ENCODE peak calls at places on chromosomes 13 and 19, in six cellular contexts. Z is IMR-90, O is H9, T is neuronal stem cell, R is H1, Q is trophoblast cell. L is an unnamed sample.

GRCh38 chr13:110018009-110018408 is 231.6 kb upstream of the IRS2 start:
- DNase-seq in Z (peak), R (no peak), Q (no peak), T (no peak), O (no peak), L (no peak)

GRCh38 chr13:113999618-113999910 is 25.7 kb upstream of the C13orf46 start:
- DNase-seq in Z (no peak), T (no peak), Q (no peak), O (no peak), R (no peak), L (no peak)

GRCh38 chr19:38557205-38557799 is 60.5 kb downstream of the MAP4K1 start:
- DNase-seq in Q (no peak), R (no peak), O (no peak), T (no peak), Z (no peak), L (no peak)

GRCh38 chr13:82758056-82758455 is 1124.2 kb downstream of the SLITRK1 start:
- DNase-seq in R (peak), O (peak), T (no peak), Z (peak), Q (peak), L (no peak)

GRCh38 chr19:41701401-41702075 is 6.9 kb upstream of the CEACAM5 start:
- DNase-seq in R (no peak), Q (no peak), T (no peak), Z (no peak), O (peak), L (no peak)

GRCh38 chr19:9673912-9674668 is 810 bp downstream of the ZNF562 start:
- DNase-seq in O (no peak), T (no peak), R (no peak), Q (peak), Z (peak), L (peak)

GRCh38 chr19:53177986-53178385 is 15.2 kb downstream of the ZNF665 start:
- DNase-seq in T (no peak), Z (no peak), R (no peak), O (no peak), Q (no peak), L (no peak)

GRCh38 chr19:14248578-14249011 is 42.6 kb upstream of the ADGRL1 start:
- DNase-seq in T (peak), Z (no peak), Q (no peak), O (peak), R (no peak), L (peak)

GRCh38 chr19:48006762-48007161 is 12.3 kb downstream of the ELSPBP1 start:
- DNase-seq in Z (no peak), T (no peak), R (peak), O (peak), Q (no peak), L (no peak)

GRCh38 chr13:111422352-111422751 is 101.9 kb downstream of the TEX29 start:
- DNase-seq in O (no peak), Z (no peak), R (no peak), T (no peak), Q (no peak), L (no peak)

GRCh38 chr13:42612021-42612765 is 38.2 kb downstream of the TNFSF11 start:
- DNase-seq in Z (no peak), O (no peak), T (no peak), Q (no peak), R (no peak), L (no peak)

GRCh38 chr13:50650936-50651638 is 192.4 kb downstream of the DLEU7 start:
- DNase-seq in Z (peak), R (no peak), O (no peak), T (no peak), Q (no peak), L (peak)

GRCh38 chr13:111790621-111791020 is 276.3 kb upstream of the SOX1 start:
- DNase-seq in Z (no peak), Q (no peak), O (no peak), T (no peak), R (peak), L (no peak)

GRCh38 chr13:68748038-68748437 is 1359.6 kb upstream of the ATXN8OS start:
- DNase-seq in Q (no peak), O (no peak), Z (no peak), R (no peak), T (no peak), L (no peak)

GRCh38 chr13:100131863-100132574 is 43.1 kb downstream of the PCCA start:
- DNase-seq in R (no peak), T (no peak), Z (peak), Q (peak), O (no peak), L (peak)

GRCh38 chr19:30116984-30117555 is 175.0 kb downstream of the URI1 start:
- DNase-seq in Z (no peak), Q (no peak), O (no peak), T (no peak), R (no peak), L (no peak)

GRCh38 chr13:53060840-53061485 is 32.4 kb downstream of the OLFM4 start:
- DNase-seq in Q (no peak), O (no peak), R (no peak), Z (no peak), T (no peak), L (no peak)

GRCh38 chr19:38417544-38418506 is 8.2 kb downstream of the RASGRP4 start:
- DNase-seq in O (peak), Q (peak), R (peak), T (peak), Z (no peak), L (peak)

GRCh38 chr13:104318121-104318520 is 1251.9 kb upstream of the SLC10A2 start:
- DNase-seq in T (no peak), R (no peak), Q (no peak), Z (peak), O (no peak), L (peak)

GRCh38 chr19:51861870-51862622 is 25.7 kb downstream of the ZNF577 start:
- DNase-seq in Q (no peak), T (no peak), O (no peak), Z (no peak), R (no peak), L (no peak)

GRCh38 chr13:24083722-24084421 is 76.6 kb upstream of the SPATA13 start:
- DNase-seq in R (no peak), T (peak), Q (peak), Z (no peak), O (no peak), L (no peak)

GRCh38 chr19:34961775-34962174 is 2.3 kb downstream of the ZNF792 start:
- DNase-seq in T (no peak), Q (no peak), Z (no peak), R (no peak), O (no peak), L (no peak)

GRCh38 chr13:36814465-36814864 is 4.6 kb upstream of the RFXAP start:
- DNase-seq in Q (no peak), Z (no peak), T (no peak), O (no peak), R (no peak), L (peak)

GRCh38 chr19:39413903-39414608 is 1.6 kb downstream of the PLEKHG2 start:
- DNase-seq in O (no peak), Q (no peak), Z (peak), R (peak), T (no peak), L (peak)

GRCh38 chr13:109412232-109412935 is 374.0 kb downstream of the IRS2 start:
- DNase-seq in Z (peak), O (peak), R (peak), Q (peak), T (peak), L (peak)

GRCh38 chr13:106942558-106942957 is 374.6 kb upstream of the ARGLU1 start:
- DNase-seq in O (no peak), R (no peak), Q (no peak), T (no peak), Z (no peak), L (no peak)

GRCh38 chr13:110445722-110446569 is 115.6 kb downstream of the RAB20 start:
- DNase-seq in Z (peak), T (no peak), R (no peak), Q (no peak), O (no peak), L (no peak)

GRCh38 chr19:55484571-55485438 is at the start of gene NAT14:
- DNase-seq in O (peak), T (peak), R (peak), Q (peak), Z (peak), L (peak)

GRCh38 chr19:16116067-16116466 is 4.4 kb downstream of the RAB8A start:
- DNase-seq in R (no peak), O (no peak), T (no peak), Z (no peak), Q (peak), L (no peak)

GRCh38 chr19:42092350-42092749 is 16.4 kb downstream of the ZNF574 start:
- DNase-seq in O (peak), R (peak), Q (no peak), Z (no peak), T (no peak), L (no peak)

GRCh38 chr13:20435616-20436368 is 89.9 kb downstream of the CRYL1 start:
- DNase-seq in Z (no peak), O (peak), R (no peak), Q (no peak), T (no peak), L (no peak)

GRCh38 chr19:54967611-54968010 is 1.4 kb downstream of the NLRP2 start:
- DNase-seq in O (no peak), T (no peak), Z (no peak), R (no peak), Q (no peak), L (no peak)

GRCh38 chr13:106036870-106037269 is 498.6 kb downstream of the EFNB2 start:
- DNase-seq in T (no peak), Q (peak), R (peak), O (peak), Z (no peak), L (no peak)

GRCh38 chr13:21389124-21389523 is 70.0 kb downstream of the ZDHHC20 start:
- DNase-seq in O (no peak), Z (no peak), T (no peak), R (no peak), Q (no peak), L (no peak)

GRCh38 chr19:11710313-11710712 is 28.4 kb downstream of the ZNF823 start:
- DNase-seq in T (no peak), Z (no peak), O (no peak), R (no peak), Q (peak), L (no peak)
- H4K91ac ChIP-seq in T (no peak), Z (no peak), O (no peak), R (no peak), Q (no peak), L (no peak)

DNA sequence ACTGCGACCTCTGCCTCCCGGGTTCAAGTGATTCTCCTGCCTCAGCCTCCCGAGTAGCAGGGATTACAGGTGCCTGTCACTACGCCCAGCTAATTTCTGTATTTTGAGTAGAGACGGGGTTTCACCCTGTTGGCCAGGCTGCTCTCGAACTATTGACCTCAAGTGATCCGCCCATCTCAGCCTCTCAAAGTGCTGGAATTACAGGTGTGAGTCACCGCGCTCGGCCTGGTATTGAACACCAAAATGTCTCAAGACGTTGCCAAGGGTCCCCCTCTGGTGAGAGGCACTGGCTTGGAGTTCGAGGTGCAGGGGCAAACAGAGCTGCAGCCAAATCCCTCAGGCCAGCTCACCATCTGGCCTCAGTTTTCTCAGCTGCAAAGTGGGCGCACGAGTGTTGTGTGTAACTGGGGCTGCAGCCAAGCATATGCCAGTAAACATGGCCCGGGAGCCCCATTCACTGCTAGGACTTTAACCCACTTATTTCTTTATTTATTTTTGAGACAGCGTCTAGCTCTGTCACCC is 8.0 kb downstream of the TJP3 start:
- DNase-seq in Z (no peak), Q (no peak), T (no peak), O (no peak), R (no peak), L (no peak)
- H3K14ac ChIP-seq in Z (no peak), Q (no peak), T (no peak), O (no peak), R (no peak), L (no peak)

DNA sequence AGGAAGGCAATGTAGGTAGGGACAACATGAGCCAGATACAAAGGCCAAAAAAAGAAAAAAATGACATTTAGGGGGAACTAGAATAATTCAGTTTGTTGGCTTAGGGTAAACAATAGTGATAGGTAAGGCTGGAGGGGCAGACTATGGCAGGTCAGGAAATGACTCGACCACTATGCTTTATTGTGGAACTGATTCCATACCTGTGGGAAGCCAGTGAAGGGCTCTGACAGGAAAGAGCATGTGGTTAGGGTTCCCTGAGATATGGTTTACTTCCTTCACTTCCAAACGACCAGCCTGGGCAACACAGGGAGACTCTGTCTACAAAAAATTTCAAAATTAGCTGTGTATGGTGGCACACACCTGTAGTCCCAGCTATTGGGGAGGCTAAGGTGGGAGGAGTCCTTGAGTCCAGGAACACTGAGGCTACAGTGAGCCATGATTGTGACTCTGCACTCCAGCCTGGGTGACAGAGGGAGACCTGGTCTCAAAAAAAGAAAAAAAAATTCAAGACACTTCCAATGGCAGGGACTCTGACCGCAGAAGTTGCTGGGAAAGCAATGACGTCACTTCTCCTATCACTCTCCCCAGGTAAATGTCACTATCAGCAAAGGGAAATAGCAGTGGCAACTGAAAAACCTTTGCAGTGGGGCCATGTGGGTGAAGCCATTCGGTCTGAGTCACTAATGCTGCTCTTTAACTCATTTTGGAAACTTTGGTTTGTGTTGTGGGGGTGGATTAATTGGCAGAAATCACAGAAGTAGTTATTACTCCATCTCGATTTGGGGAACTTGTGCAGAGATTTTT is 192.8 kb upstream of the TSC22D1 start:
- DNase-seq in O (no peak), R (no peak), Z (peak), T (no peak), Q (peak), L (no peak)
- H2AFZ ChIP-seq in O (no peak), R (no peak), Z (peak), T (no peak), Q (no peak), L (no peak)

DNA sequence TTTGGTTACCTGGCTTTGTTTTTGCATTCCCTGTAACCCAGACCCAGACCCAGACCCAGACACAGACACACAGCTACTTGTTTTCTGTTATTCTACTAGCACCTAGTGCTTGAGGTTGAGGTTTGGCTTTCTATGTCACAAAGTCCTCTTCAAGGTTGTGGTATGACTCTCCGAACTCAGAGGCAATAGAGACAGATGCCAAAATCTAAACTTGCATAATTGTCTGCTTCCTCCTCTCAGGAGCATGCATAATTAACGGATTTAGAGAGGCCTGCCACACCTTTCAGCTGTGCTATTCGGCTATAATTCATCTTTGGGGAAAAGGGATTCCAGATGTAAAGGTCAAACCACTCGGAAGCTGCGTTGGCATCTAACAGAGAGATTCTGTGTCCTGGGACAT is 193.8 kb downstream of the TDRD3 start:
- DNase-seq in R (no peak), Z (no peak), T (no peak), O (no peak), Q (no peak), L (no peak)
- H4K91ac ChIP-seq in R (no peak), Z (no peak), T (no peak), O (no peak), Q (no peak), L (no peak)